ENCODE peak calls at places on chromosome 10, in four cellular contexts. X, I, D and M are unnamed samples.

GRCh38 chr10:29658984-29659769 is 24.4 kb upstream of the SVIL start:
- DNase-seq in X (peak; percentile 73), D (peak; percentile 96), I (peak; percentile 97), M (no peak)

GRCh38 chr10:86579883-86580548 is 58.4 kb upstream of the WAPL start:
- DNase-seq in I (no peak), D (no peak), X (no peak), M (no peak)

GRCh38 chr10:26437637-26438461 is at the start of gene APBB1IP:
- DNase-seq in I (no peak), X (peak; percentile 91), D (no peak), M (peak; percentile 96)

GRCh38 chr10:130787252-130787651 is 524.3 kb downstream of the TCERG1L start:
- DNase-seq in D (no peak), X (no peak), I (no peak), M (no peak)

GRCh38 chr10:69360485-69361302 is 56.0 kb downstream of the TACR2 start:
- DNase-seq in D (peak; percentile 83), I (no peak), X (peak; percentile 69), M (no peak)

GRCh38 chr10:66799474-66799873 is 126.4 kb upstream of the LRRTM3 start:
- DNase-seq in I (no peak), D (no peak), X (no peak), M (no peak)

GRCh38 chr10:112875474-112876267 is 74.4 kb upstream of the TCF7L2 start:
- DNase-seq in I (no peak), D (peak; percentile 78), X (peak; percentile 56), M (no peak)

GRCh38 chr10:42475168-42476098 is 162.9 kb downstream of the ZNF33B start:
- DNase-seq in X (no peak), D (no peak), I (peak; percentile 85), M (no peak)

GRCh38 chr10:92240289-92241157 is 50.4 kb downstream of the CPEB3 start:
- DNase-seq in D (peak; percentile 55), X (peak; percentile 87), I (no peak), M (peak; percentile 79)

GRCh38 chr10:48523820-48524758 is 80.8 kb downstream of the ARHGAP22 start:
- DNase-seq in I (no peak), D (peak; percentile 29), X (no peak), M (no peak)

GRCh38 chr10:109062371-109062770 is 860.9 kb downstream of the XPNPEP1 start:
- DNase-seq in D (no peak), X (no peak), I (no peak), M (no peak)

GRCh38 chr10:62352356-62352963 is 21.7 kb upstream of the ZNF365 start:
- DNase-seq in D (no peak), X (no peak), I (no peak), M (no peak)

GRCh38 chr10:71222541-71223364 is 10.4 kb downstream of the UNC5B start:
- DNase-seq in X (peak; percentile 39), I (no peak), D (no peak), M (peak; percentile 38)

GRCh38 chr10:100245484-100246220 is 16.3 kb upstream of the CHUK start:
- DNase-seq in X (no peak), I (no peak), D (no peak), M (no peak)

GRCh38 chr10:55024718-55025117 is 223.7 kb upstream of the PCDH15 start:
- DNase-seq in D (no peak), X (no peak), I (no peak), M (no peak)

GRCh38 chr10:317219-317868 is 182.1 kb downstream of the ZMYND11 start:
- DNase-seq in X (peak; percentile 82), D (no peak), I (no peak), M (no peak)

GRCh38 chr10:46527241-46527811 is 29.1 kb downstream of the GPRIN2 start:
- DNase-seq in I (no peak), D (no peak), X (peak; percentile 45), M (peak; percentile 51)

GRCh38 chr10:6348091-6348862 is 145.5 kb downstream of the PFKFB3 start:
- DNase-seq in D (no peak), X (peak; percentile 89), I (no peak), M (no peak)

GRCh38 chr10:110548002-110548401 is 19.5 kb upstream of the SMC3 start:
- DNase-seq in D (no peak), I (no peak), X (no peak), M (no peak)

GRCh38 chr10:121952226-121952625 is 22.8 kb downstream of the NSMCE4A start:
- DNase-seq in I (no peak), D (no peak), X (no peak), M (no peak)

GRCh38 chr10:123422261-123422660 is 243.9 kb upstream of the GPR26 start:
- DNase-seq in I (no peak), X (no peak), D (no peak), M (no peak)

GRCh38 chr10:125661942-125662515 is 20.9 kb downstream of the TEX36 start:
- DNase-seq in D (peak; percentile 61), X (no peak), I (peak; percentile 97), M (no peak)

GRCh38 chr10:100790761-100791208 is 45.4 kb downstream of the PAX2 start:
- DNase-seq in D (no peak), I (no peak), X (no peak), M (no peak)

GRCh38 chr10:26491276-26491675 is 53.1 kb downstream of the APBB1IP start:
- DNase-seq in D (no peak), I (no peak), X (no peak), M (no peak)

GRCh38 chr10:113329121-113329596 is 223.7 kb upstream of the HABP2 start:
- DNase-seq in X (no peak), I (no peak), D (peak; percentile 31), M (no peak)

GRCh38 chr10:83332695-83333094 is 806.6 kb upstream of the GHITM start:
- DNase-seq in I (no peak), X (no peak), D (no peak), M (no peak)

GRCh38 chr10:100837300-100837699 is 75.5 kb upstream of the SLF2 start:
- DNase-seq in I (no peak), X (peak; percentile 65), D (no peak), M (no peak)

GRCh38 chr10:34628174-34628802 is 186.8 kb downstream of the PARD3 start:
- DNase-seq in D (no peak), I (no peak), X (peak; percentile 78), M (peak; percentile 36)

GRCh38 chr10:88330174-88330573 is 252.9 kb downstream of the RNLS start:
- DNase-seq in I (no peak), X (no peak), D (no peak), M (no peak)

GRCh38 chr10:24433705-24434104 is 224.8 kb downstream of the KIAA1217 start:
- DNase-seq in I (no peak), D (no peak), X (no peak), M (no peak)

GRCh38 chr10:104337985-104338735 is at the start of gene ITPRIP:
- DNase-seq in I (peak; percentile 69), D (peak; percentile 78), X (peak; percentile 92), M (peak; percentile 77)

GRCh38 chr10:4701016-4701415 is 125.0 kb upstream of the AKR1E2 start:
- DNase-seq in D (no peak), X (no peak), I (no peak), M (no peak)

GRCh38 chr10:43128958-43129706 is 9.1 kb upstream of the CSGALNACT2 start:
- DNase-seq in X (no peak), D (no peak), I (peak; percentile 23), M (peak; percentile 21)

GRCh38 chr10:29295813-29296212 is 6.9 kb downstream of the LYZL1 start:
- DNase-seq in X (no peak), I (no peak), D (no peak), M (no peak)

GRCh38 chr10:92816106-92816505 is 32.2 kb upstream of the EXOC6 start:
- DNase-seq in D (no peak), X (no peak), I (no peak), M (no peak)

GRCh38 chr10:86169506-86170254 is 196.9 kb downstream of the GRID1 start:
- DNase-seq in D (no peak), X (peak; percentile 25), I (no peak), M (no peak)

GRCh38 chr10:52623761-52624160 is 148.8 kb downstream of the MBL2 start:
- DNase-seq in X (no peak), I (no peak), D (no peak), M (no peak)

GRCh38 chr10:62681211-62681940 is 123.1 kb upstream of the ADO start:
- DNase-seq in X (peak; percentile 82), D (no peak), I (no peak), M (no peak)

GRCh38 chr10:101441539-101442455 is 87.8 kb downstream of the BTRC start:
- DNase-seq in X (no peak), I (peak; percentile 80), D (peak; percentile 83), M (no peak)

DNA sequence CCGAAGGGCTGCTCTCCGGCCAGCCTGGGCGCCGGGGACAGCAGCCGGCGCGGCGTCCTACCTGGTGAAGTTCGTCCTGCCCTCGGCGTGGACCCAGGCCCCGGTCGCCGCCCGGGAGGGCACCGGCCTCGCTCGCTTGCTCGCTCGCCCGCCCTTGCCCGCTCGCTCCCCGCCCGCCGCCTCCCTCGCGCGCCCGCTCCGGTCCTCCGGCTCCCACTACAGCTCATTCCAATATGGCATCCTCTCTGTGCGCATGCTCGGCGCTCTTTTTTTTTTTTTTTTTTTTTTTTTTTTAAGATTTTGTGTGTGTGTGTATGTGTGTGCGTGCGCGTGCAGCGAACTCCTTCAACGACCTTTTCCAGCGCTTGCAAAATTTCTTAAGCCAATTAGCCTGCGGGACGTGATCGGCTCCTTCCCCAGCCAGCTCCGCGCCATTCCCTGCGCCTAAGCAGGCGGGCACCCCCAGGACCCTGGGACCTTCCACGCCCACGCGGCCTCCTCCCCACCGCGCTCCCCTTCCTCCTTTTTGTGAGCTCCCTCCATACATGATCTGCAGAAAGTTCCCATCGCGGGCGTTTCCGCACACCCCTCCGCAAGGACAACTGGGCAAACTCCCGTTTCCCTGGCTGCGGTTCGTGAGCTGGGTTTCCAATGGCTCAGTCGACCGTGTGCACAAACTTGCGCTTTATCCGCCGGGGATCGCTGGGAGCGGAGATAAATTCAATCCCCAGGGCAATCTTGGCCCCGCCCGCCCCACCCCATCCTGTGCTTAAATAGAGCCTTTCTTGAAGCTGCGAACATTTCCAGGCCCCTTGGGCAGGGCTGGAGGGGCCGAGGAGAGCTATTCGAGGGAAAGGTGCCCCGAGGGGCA is at the start of gene SFMBT2:
- DNase-seq in X (peak; percentile 73), D (peak; percentile 75), I (no peak), M (peak; percentile 71)
- TF ChIP-seq POLR2A in X (no peak), D (peak; percentile 25), I (no peak), M (peak; percentile 23)

GRCh38 chr10:13717571-13717935 is 130.8 kb downstream of the PRPF18 start:
- DNase-seq in X (no peak), I (no peak), D (no peak), M (no peak)
- TF ChIP-seq POLR2A in X (no peak), I (no peak), D (no peak), M (no peak)

DNA sequence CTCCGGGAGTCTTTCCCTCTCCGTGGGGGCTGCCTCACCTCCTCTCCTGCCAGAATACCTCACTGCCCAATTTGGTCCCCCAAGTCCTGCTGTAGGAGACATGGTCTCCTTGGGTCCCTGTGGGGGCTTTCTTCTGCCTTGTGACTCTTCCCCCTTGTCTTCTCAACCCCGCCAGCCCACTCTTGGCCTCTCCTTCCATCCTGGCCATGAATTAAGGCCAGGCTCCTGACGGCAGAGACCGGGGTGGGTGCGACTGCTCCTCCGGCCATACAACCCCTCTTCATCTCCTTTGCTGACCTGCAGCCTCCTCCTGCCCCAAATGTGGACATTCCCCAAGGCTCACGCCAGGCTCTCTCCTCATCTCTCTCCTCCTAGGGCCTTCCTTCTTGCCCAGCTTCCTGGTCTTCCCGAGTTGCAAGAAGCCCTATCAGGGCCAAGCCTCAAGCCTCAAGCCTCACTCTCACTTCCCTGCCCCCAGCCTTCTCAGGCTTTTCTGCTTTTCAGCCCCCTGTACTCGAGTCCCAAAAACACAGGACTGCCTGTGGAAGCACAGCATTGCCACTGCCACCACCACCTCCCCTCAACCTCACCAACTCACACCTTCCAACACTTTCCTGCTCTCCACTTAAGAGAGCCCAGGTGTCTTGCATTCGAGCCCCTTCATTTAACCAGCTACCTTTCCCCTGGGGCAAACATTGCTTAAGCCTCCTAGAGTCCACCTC is 1.3 kb downstream of the PNLIPRP2 start:
- DNase-seq in D (no peak), X (no peak), I (no peak), M (no peak)
- TF ChIP-seq POLR2A in D (no peak), X (no peak), I (no peak), M (no peak)

GRCh38 chr10:120394446-120394845 is 62.6 kb upstream of the PLPP4 start:
- DNase-seq in X (no peak), I (no peak), D (no peak), M (no peak)
- TF ChIP-seq POLR2A in X (no peak), I (no peak), D (no peak), M (no peak)